ENCODE peak calls at places on chromosomes 13 and 19, in five cellular contexts. N, B, J, H and L are unnamed samples.

GRCh38 chr13:65236841-65237418 is 1993.2 kb downstream of the PCDH9 start:
- DNase-seq in J (no peak), B (no peak), N (no peak), H (no peak), L (no peak)

GRCh38 chr13:40505196-40505595 is 161.2 kb downstream of the FOXO1 start:
- DNase-seq in B (no peak), J (no peak), N (no peak), H (no peak), L (no peak)

GRCh38 chr13:113422790-113423189 is 30.5 kb downstream of the ADPRHL1 start:
- DNase-seq in H (no peak), N (no peak), B (no peak), J (no peak), L (no peak)

GRCh38 chr19:38975214-38975860 is at the start of gene FBXO17:
- DNase-seq in H (no peak), J (no peak), B (no peak), N (no peak), L (no peak)

GRCh38 chr13:27126877-27127276 is 44.7 kb downstream of the USP12 start:
- DNase-seq in N (no peak), H (no peak), J (no peak), B (no peak), L (no peak)

GRCh38 chr19:41646589-41647204 is 19.8 kb upstream of the CEACAM4 start:
- DNase-seq in N (no peak), B (no peak), H (no peak), J (peak), L (no peak)

GRCh38 chr19:14138576-14139265 is 2.3 kb upstream of the ASF1B start:
- DNase-seq in B (no peak), J (no peak), H (no peak), N (no peak), L (no peak)

GRCh38 chr19:11356676-11357550 is 1.7 kb downstream of the PLPPR2 start:
- DNase-seq in N (no peak), H (no peak), B (no peak), J (no peak), L (no peak)

GRCh38 chr19:16014923-16015804 is 61.1 kb upstream of the TPM4 start:
- DNase-seq in N (no peak), J (no peak), H (no peak), B (no peak), L (no peak)

GRCh38 chr13:112576191-112576590 is 11.8 kb downstream of the TUBGCP3 start:
- DNase-seq in J (no peak), N (no peak), H (no peak), B (no peak), L (no peak)

GRCh38 chr13:76890036-76890435 is 3.8 kb upstream of the KCTD12 start:
- DNase-seq in N (no peak), J (no peak), B (no peak), H (no peak), L (no peak)

GRCh38 chr19:42275103-42275502 is 6.1 kb downstream of the CIC start:
- DNase-seq in H (no peak), J (no peak), B (no peak), N (no peak), L (no peak)

GRCh38 chr19:13884726-13885591 is 8.0 kb downstream of the NANOS3 start:
- DNase-seq in B (no peak), N (no peak), H (no peak), J (no peak), L (no peak)

GRCh38 chr13:111912453-111912866 is 154.5 kb upstream of the SOX1 start:
- DNase-seq in J (no peak), N (no peak), H (no peak), B (no peak), L (no peak)

GRCh38 chr19:38836438-38837303 is 5.1 kb upstream of the ECH1 start:
- DNase-seq in N (no peak), H (no peak), B (no peak), J (no peak), L (no peak)

GRCh38 chr13:76828316-76828741 is 57.9 kb downstream of the KCTD12 start:
- DNase-seq in N (no peak), J (no peak), H (no peak), B (no peak), L (no peak)

GRCh38 chr13:44660050-44660449 is 83.9 kb upstream of the TSC22D1 start:
- DNase-seq in B (no peak), H (no peak), N (no peak), J (no peak), L (no peak)

GRCh38 chr13:73166204-73166603 is 107.4 kb downstream of the KLF5 start:
- DNase-seq in N (no peak), B (no peak), J (no peak), H (no peak), L (no peak)

GRCh38 chr19:30028118-30028991 is 86.3 kb downstream of the URI1 start:
- DNase-seq in J (no peak), B (no peak), N (no peak), H (no peak), L (no peak)

GRCh38 chr13:101416181-101417042 is at the start of gene NALCN:
- DNase-seq in B (no peak), J (no peak), N (no peak), H (no peak), L (no peak)